ENCODE peak calls at places on chromosomes 12 and 14, in four cellular contexts. One of them, this sample, is unnamed. For H3K4me1, the result is how much of the 10 kb centered on the place peaks cover.

GRCh38 chr12:132432721-132433577 is 57.0 kb upstream of the FBRSL1 start:
- ATAC-seq in HepG2: no peak
- ATAC-seq in RWPE2: no peak
- ATAC-seq in GM12878: no peak
- ATAC-seq in this sample: no peak

GRCh38 chr14:100279133-100279532 is 27.1 kb downstream of the SLC25A29 start:
- ATAC-seq in HepG2: peak
- ATAC-seq in RWPE2: no peak
- ATAC-seq in GM12878: no peak
- ATAC-seq in this sample: no peak

GRCh38 chr12:71399197-71399596 is 40.4 kb upstream of the LGR5 start:
- ATAC-seq in HepG2: no peak
- ATAC-seq in RWPE2: no peak
- ATAC-seq in GM12878: no peak
- ATAC-seq in this sample: no peak

GRCh38 chr12:104055686-104056388 is 5.8 kb upstream of the GLT8D2 start:
- ATAC-seq in GM12878: no peak
- ATAC-seq in HepG2: no peak
- ATAC-seq in RWPE2: no peak
- ATAC-seq in this sample: peak

GRCh38 chr14:65618996-65619395 is 206.5 kb downstream of the FUT8 start:
- ATAC-seq in RWPE2: no peak
- ATAC-seq in HepG2: no peak
- ATAC-seq in GM12878: peak
- ATAC-seq in this sample: no peak

GRCh38 chr14:99412122-99413061 is 68.3 kb downstream of the SETD3 start:
- ATAC-seq in RWPE2: no peak
- ATAC-seq in HepG2: no peak
- ATAC-seq in GM12878: peak
- ATAC-seq in this sample: no peak

GRCh38 chr12:45587877-45588530 is 141.5 kb upstream of the ARID2 start:
- ATAC-seq in GM12878: no peak
- ATAC-seq in RWPE2: no peak
- ATAC-seq in HepG2: no peak
- ATAC-seq in this sample: no peak

GRCh38 chr12:116323696-116324386 is 46.3 kb upstream of the MED13L start:
- ATAC-seq in GM12878: peak
- ATAC-seq in HepG2: no peak
- ATAC-seq in RWPE2: no peak
- ATAC-seq in this sample: no peak

GRCh38 chr12:28824193-28824846 is 324.8 kb upstream of the FAR2 start:
- ATAC-seq in GM12878: no peak
- ATAC-seq in RWPE2: no peak
- ATAC-seq in HepG2: no peak
- ATAC-seq in this sample: no peak

GRCh38 chr14:104746071-104746545 is 6.8 kb upstream of the SIVA1 start:
- ATAC-seq in RWPE2: no peak
- ATAC-seq in HepG2: no peak
- ATAC-seq in GM12878: peak
- ATAC-seq in this sample: no peak

GRCh38 chr12:113874999-113875561 is 91.0 kb downstream of the RBM19 start:
- ATAC-seq in GM12878: no peak
- ATAC-seq in HepG2: no peak
- ATAC-seq in RWPE2: no peak
- ATAC-seq in this sample: no peak

GRCh38 chr14:90816686-90817436 is 631 bp upstream of the TTC7B start:
- ATAC-seq in RWPE2: no peak
- ATAC-seq in GM12878: no peak
- ATAC-seq in HepG2: peak
- ATAC-seq in this sample: no peak

GRCh38 chr14:72961579-72962335 is 35.5 kb downstream of the DCAF4 start:
- ATAC-seq in RWPE2: peak
- ATAC-seq in HepG2: no peak
- ATAC-seq in GM12878: no peak
- ATAC-seq in this sample: peak

GRCh38 chr12:2403221-2403976 is 350.6 kb downstream of the CACNA1C start:
- ATAC-seq in GM12878: no peak
- ATAC-seq in RWPE2: no peak
- ATAC-seq in HepG2: no peak
- ATAC-seq in this sample: no peak

GRCh38 chr14:73771848-73772705 is 57.9 kb upstream of the PNMA1 start:
- ATAC-seq in HepG2: peak
- ATAC-seq in RWPE2: peak
- ATAC-seq in GM12878: peak
- ATAC-seq in this sample: peak

GRCh38 chr14:32897724-32898064 is 41.0 kb upstream of the NPAS3 start:
- ATAC-seq in RWPE2: peak
- ATAC-seq in GM12878: no peak
- ATAC-seq in HepG2: peak
- ATAC-seq in this sample: no peak

GRCh38 chr12:120978296-120979219 is at the start of gene HNF1A:
- ATAC-seq in HepG2: peak
- ATAC-seq in GM12878: no peak
- ATAC-seq in RWPE2: no peak
- ATAC-seq in this sample: peak

GRCh38 chr14:63478437-63478852 is 64.7 kb downstream of the PPP2R5E start:
- ATAC-seq in GM12878: peak
- ATAC-seq in HepG2: no peak
- ATAC-seq in RWPE2: no peak
- ATAC-seq in this sample: no peak

GRCh38 chr12:96571101-96571862 is 81.9 kb downstream of the CFAP54 start:
- ATAC-seq in GM12878: peak
- ATAC-seq in HepG2: no peak
- ATAC-seq in RWPE2: no peak
- ATAC-seq in this sample: no peak

GRCh38 chr14:62162998-62163589 is 400.9 kb downstream of the SNAPC1 start:
- ATAC-seq in HepG2: peak
- ATAC-seq in GM12878: peak
- ATAC-seq in RWPE2: peak
- ATAC-seq in this sample: no peak

GRCh38 chr14:81122326-81122725 is 98.4 kb downstream of the GTF2A1 start:
- ATAC-seq in HepG2: no peak
- ATAC-seq in RWPE2: no peak
- ATAC-seq in GM12878: peak
- ATAC-seq in this sample: no peak

GRCh38 chr12:45223868-45224267 is 8.0 kb downstream of the ANO6 start:
- ATAC-seq in HepG2: no peak
- ATAC-seq in GM12878: peak
- ATAC-seq in RWPE2: no peak
- ATAC-seq in this sample: no peak

GRCh38 chr12:64080319-64081008 is 141.6 kb downstream of the KICS2 start:
- ATAC-seq in RWPE2: peak
- ATAC-seq in GM12878: no peak
- ATAC-seq in HepG2: no peak
- ATAC-seq in this sample: no peak

GRCh38 chr12:69405466-69405865 is 45.9 kb downstream of the YEATS4 start:
- ATAC-seq in HepG2: peak
- ATAC-seq in GM12878: no peak
- ATAC-seq in RWPE2: peak
- ATAC-seq in this sample: peak

GRCh38 chr12:26124491-26125450 is at the start of gene BHLHE41:
- ATAC-seq in RWPE2: no peak
- ATAC-seq in HepG2: no peak
- ATAC-seq in GM12878: peak
- ATAC-seq in this sample: peak

GRCh38 chr12:24850486-24850885 is 98.4 kb downstream of the BCAT1 start:
- ATAC-seq in GM12878: no peak
- ATAC-seq in RWPE2: no peak
- ATAC-seq in HepG2: no peak
- ATAC-seq in this sample: no peak
- H3K4me1 ChIP-seq in GM12878: under half
- H3K4me1 ChIP-seq in RWPE2: under half
- H3K4me1 ChIP-seq in HepG2: under half
- H3K4me1 ChIP-seq in this sample: under half

GRCh38 chr12:111012918-111013317 is 92.5 kb upstream of the MYL2 start:
- ATAC-seq in RWPE2: no peak
- ATAC-seq in GM12878: no peak
- ATAC-seq in HepG2: no peak
- ATAC-seq in this sample: no peak
- H3K4me1 ChIP-seq in RWPE2: under half
- H3K4me1 ChIP-seq in GM12878: under half
- H3K4me1 ChIP-seq in HepG2: under half
- H3K4me1 ChIP-seq in this sample: under half

DNA sequence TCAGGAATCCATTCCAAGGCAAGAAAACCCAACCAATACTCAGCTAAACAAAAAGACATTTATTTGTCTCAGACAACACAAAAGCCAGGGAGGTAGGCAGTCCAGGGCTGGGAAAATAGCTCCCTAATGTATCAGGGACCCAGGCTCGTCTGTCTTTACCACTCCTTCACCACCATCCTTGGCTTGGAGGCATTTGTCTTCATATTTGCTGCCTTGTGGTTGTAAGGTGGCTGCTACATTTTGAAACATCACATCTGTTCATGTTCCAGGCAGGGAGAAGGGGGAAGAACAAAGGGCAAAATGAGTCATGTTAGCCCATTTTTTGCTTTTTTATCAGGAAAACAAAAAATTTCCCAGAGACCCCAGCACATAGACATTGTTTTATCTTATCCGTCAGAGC is 44.8 kb upstream of the PCED1B start:
- ATAC-seq in RWPE2: no peak
- ATAC-seq in HepG2: no peak
- ATAC-seq in GM12878: no peak
- ATAC-seq in this sample: no peak
- H3K4me1 ChIP-seq in RWPE2: under half
- H3K4me1 ChIP-seq in HepG2: under half
- H3K4me1 ChIP-seq in GM12878: under half
- H3K4me1 ChIP-seq in this sample: under half

GRCh38 chr14:69664865-69665526 is 53.6 kb downstream of the SUSD6 start:
- ATAC-seq in HepG2: peak
- ATAC-seq in RWPE2: no peak
- ATAC-seq in GM12878: no peak
- ATAC-seq in this sample: peak

GRCh38 chr14:69665596-69665995 is 54.2 kb downstream of the SUSD6 start:
- ATAC-seq in HepG2: no peak
- ATAC-seq in RWPE2: no peak
- ATAC-seq in GM12878: no peak
- ATAC-seq in this sample: peak

GRCh38 chr14:69667938-69668336 is 56.5 kb downstream of the SUSD6 start:
- ATAC-seq in GM12878: peak
- ATAC-seq in HepG2: no peak
- ATAC-seq in RWPE2: no peak
- ATAC-seq in this sample: no peak

GRCh38 chr14:69666112-69666511 is 54.7 kb downstream of the SUSD6 start:
- ATAC-seq in HepG2: no peak
- ATAC-seq in RWPE2: no peak
- ATAC-seq in GM12878: no peak
- ATAC-seq in this sample: peak

GRCh38 chr14:69666698-69667211 is 55.4 kb downstream of the SUSD6 start:
- ATAC-seq in RWPE2: peak
- ATAC-seq in GM12878: peak
- ATAC-seq in HepG2: no peak
- ATAC-seq in this sample: no peak
- H3K4me1 ChIP-seq in RWPE2: under half
- H3K4me1 ChIP-seq in GM12878: half or more
- H3K4me1 ChIP-seq in HepG2: half or more
- H3K4me1 ChIP-seq in this sample: under half